ENCODE peak calls at places on chromosomes 1 and 21, in nine cellular contexts. K is tibial nerve, V is nephron progenitor cell, G is Peyer's patch, S is spleen, E is glutamatergic neuron, Y is endothelial cell of umbilical vein, B is GM06990, A is left ventricle myocardium inferior. P is an unnamed sample.

GRCh38 chr1:204987689-204988088 is 55.3 kb upstream of the CNTN2 start:
- DNase-seq in K (no peak), V (no peak), G (no peak), S (no peak), E (no peak), Y (no peak), B (no peak), A (no peak), P (peak)

GRCh38 chr21:21084179-21084578 is 86.0 kb downstream of the NCAM2 start:
- DNase-seq in K (no peak), V (no peak), G (no peak), S (no peak), E (no peak), Y (no peak), B (no peak), A (no peak), P (no peak)

GRCh38 chr21:46151989-46152938 is 3.1 kb downstream of the FTCD start:
- DNase-seq in K (no peak), V (no peak), G (peak), S (peak), E (peak), Y (no peak), B (peak), A (no peak), P (peak)

GRCh38 chr1:107139833-107140702 is 771 bp upstream of the NTNG1 start:
- DNase-seq in K (no peak), V (peak), G (no peak), S (peak), E (peak), Y (peak), B (peak), A (no peak), P (peak)

GRCh38 chr1:2609271-2610035 is 22.9 kb downstream of the PRXL2B start:
- DNase-seq in K (no peak), V (peak), G (no peak), S (peak), E (peak), Y (no peak), B (no peak), A (no peak), P (peak)

GRCh38 chr1:18107671-18108312 is at the start of gene IGSF21:
- DNase-seq in K (no peak), V (peak), G (no peak), S (no peak), E (peak), Y (no peak), B (no peak), A (no peak), P (peak)

GRCh38 chr1:236161230-236161629 is 18.9 kb downstream of the GPR137B start:
- DNase-seq in K (no peak), V (no peak), G (no peak), S (no peak), E (no peak), Y (no peak), B (no peak), A (no peak), P (peak)

GRCh38 chr1:47661065-47661464 is 223.2 kb downstream of the FOXD2 start:
- DNase-seq in K (no peak), V (no peak), G (no peak), S (peak), E (no peak), Y (no peak), B (no peak), A (no peak), P (no peak)

GRCh38 chr1:195045072-195045471 is 1563.2 kb downstream of the KCNT2 start:
- DNase-seq in K (no peak), V (no peak), G (no peak), S (no peak), E (no peak), Y (no peak), B (no peak), A (no peak), P (no peak)

GRCh38 chr1:218546314-218546713 is 201.2 kb downstream of the TGFB2 start:
- DNase-seq in K (no peak), V (no peak), G (no peak), S (no peak), E (no peak), Y (no peak), B (no peak), A (no peak), P (peak)

GRCh38 chr1:890661-891060 is 33.1 kb upstream of the SAMD11 start:
- DNase-seq in K (no peak), V (no peak), G (no peak), S (no peak), E (no peak), Y (no peak), B (no peak), A (no peak), P (no peak)

GRCh38 chr21:33071878-33072306 is 2.0 kb downstream of the OLIG1 start:
- DNase-seq in K (no peak), V (peak), G (no peak), S (no peak), E (peak), Y (peak), B (peak), A (no peak), P (no peak)

GRCh38 chr1:81999364-81999763 is 198.6 kb downstream of the ADGRL2 start:
- DNase-seq in K (no peak), V (no peak), G (no peak), S (no peak), E (no peak), Y (no peak), B (no peak), A (no peak), P (no peak)

GRCh38 chr1:81800741-81801031 is at the start of gene ADGRL2:
- DNase-seq in K (no peak), V (peak), G (no peak), S (no peak), E (no peak), Y (no peak), B (no peak), A (no peak), P (peak)

GRCh38 chr1:54743416-54743815 is 20.9 kb downstream of the PARS2 start:
- DNase-seq in K (no peak), V (no peak), G (no peak), S (no peak), E (no peak), Y (no peak), B (no peak), A (no peak), P (peak)

DNA sequence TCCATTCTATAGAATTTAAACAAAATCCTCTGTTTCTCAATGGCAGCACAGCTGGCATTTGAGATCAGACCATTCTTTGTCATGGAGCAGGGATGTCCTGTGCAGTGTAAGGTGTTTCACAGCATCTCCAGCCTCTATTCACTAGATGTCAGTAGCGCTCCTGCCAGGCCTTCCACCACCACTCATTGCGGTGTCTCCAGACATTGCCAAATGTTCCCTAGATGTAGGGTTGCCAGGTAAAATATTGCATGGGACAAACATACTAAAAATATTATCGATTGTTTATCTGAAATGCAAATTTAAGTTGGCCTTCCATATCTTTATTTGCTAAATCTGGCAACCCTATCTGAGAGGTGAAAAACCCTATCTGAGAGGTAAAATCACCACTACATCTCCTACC is 11.7 kb downstream of the ITLN2 start:
- DNase-seq in K (no peak), V (no peak), G (no peak), S (no peak), E (no peak), Y (peak), B (no peak), A (no peak), P (no peak)
- TF ChIP-seq CTCF in K (no peak), V (no peak), G (no peak), S (no peak), E (no peak), Y (no peak), B (peak), A (peak), P (peak)

DNA sequence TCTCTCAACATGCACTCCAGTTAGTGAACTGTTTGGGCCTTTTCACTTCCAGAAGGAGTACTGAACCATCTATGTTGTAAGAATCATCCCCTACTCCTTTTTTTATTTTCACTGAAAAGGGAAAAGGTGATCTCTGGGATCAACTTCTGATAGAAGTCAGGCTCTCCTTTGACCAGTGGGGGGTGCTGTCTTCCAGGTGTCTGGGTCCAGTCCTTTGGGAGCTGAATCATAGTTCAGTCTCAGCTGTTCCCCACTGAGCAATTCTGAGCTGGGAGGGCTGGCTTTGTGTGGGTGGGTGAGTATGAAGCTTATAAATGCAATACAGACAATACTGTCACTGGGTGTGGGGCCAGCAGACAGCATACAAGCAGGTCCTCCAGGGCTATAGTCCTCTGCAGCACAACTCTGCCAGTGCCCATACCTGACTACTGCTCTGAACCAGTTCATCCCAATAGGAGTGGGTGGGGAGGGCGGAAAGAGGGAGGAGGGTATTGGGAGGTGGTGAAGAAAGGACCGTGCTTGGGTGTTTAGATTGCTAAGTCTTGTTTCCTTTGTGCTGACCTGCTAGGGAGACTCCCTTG is 12.5 kb upstream of the SARS1 start:
- DNase-seq in K (no peak), V (peak), G (no peak), S (no peak), E (peak), Y (peak), B (no peak), A (no peak), P (peak)
- TF ChIP-seq CTCF in K (no peak), V (peak), G (peak), S (no peak), E (peak), Y (peak), B (peak), A (peak), P (peak)

GRCh38 chr1:212668477-212668876 is 31.2 kb downstream of the BATF3 start:
- DNase-seq in K (no peak), V (no peak), G (no peak), S (no peak), E (no peak), Y (no peak), B (no peak), A (no peak), P (peak)
- TF ChIP-seq CTCF in K (no peak), V (no peak), G (no peak), S (no peak), E (no peak), Y (no peak), B (no peak), A (no peak), P (no peak)

GRCh38 chr1:57422271-57423134 is 1.4 kb downstream of the DAB1 start:
- DNase-seq in K (no peak), V (peak), G (no peak), S (no peak), E (peak), Y (no peak), B (peak), A (peak), P (no peak)
- TF ChIP-seq CTCF in K (no peak), V (no peak), G (no peak), S (no peak), E (no peak), Y (no peak), B (no peak), A (peak), P (no peak)

DNA sequence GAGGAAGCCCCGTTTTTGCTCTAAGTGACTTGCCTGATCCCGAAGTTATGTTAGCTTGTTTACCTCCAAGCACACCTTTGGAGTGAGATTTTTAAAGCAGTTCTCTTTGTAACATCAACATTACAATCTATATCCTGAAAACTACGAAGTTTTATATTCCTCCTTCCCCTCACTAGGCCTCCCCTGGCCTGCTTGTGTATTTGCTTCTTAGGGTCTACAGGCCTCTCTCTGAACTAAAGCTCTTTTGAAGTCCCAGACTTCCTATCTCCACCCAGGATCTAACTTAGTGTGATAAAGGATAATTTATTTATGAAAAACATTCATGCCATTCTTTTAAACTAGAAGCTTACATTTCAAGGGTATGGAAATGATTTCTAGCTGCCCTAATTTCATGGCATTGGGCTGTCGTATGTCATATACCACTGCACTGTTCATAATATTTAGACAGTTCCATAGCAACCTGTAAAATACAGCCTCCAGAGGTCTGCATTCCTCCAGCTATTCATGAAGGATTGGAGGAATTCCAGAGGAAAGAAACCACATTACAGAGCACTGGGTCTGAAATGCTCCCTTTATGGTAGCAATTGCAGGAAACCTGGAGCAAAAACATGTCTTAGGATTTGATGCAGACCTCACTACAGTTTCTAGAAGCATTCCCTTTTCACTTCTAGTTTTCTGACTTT is 36.0 kb upstream of the RGS1 start:
- DNase-seq in K (no peak), V (no peak), G (no peak), S (no peak), E (no peak), Y (peak), B (no peak), A (no peak), P (peak)
- TF ChIP-seq CTCF in K (no peak), V (no peak), G (no peak), S (no peak), E (no peak), Y (no peak), B (no peak), A (no peak), P (no peak)

P was measured in osteoblast.